ENCODE peak calls at places on chromosomes 16 and 17, in eight cellular contexts. D is endothelial cell, F is astrocyte of the cerebellum, Y is GM20000, X is activated B cell treated with CpG ODN at 0.5 μM for 24 hours, S is mucosa of descending colon, R is HFFc6, G is fibroblast of the aortic adventitia. I is an unnamed sample.

GRCh38 chr17:19386974-19387920 is at the start of gene MFAP4:
- DNase-seq in X (no peak), Y (no peak), S (peak), F (peak), G (peak), D (no peak), R (peak), I (no peak)

GRCh38 chr17:49249890-49250522 is 19.4 kb upstream of the PHOSPHO1 start:
- DNase-seq in D (no peak), R (no peak), X (no peak), F (no peak), S (no peak), Y (no peak), G (no peak), I (no peak)

GRCh38 chr16:89956511-89957213 is 8.1 kb downstream of the DEF8 start:
- DNase-seq in D (no peak), S (no peak), R (no peak), X (no peak), G (no peak), F (no peak), Y (no peak), I (no peak)

GRCh38 chr17:61237275-61237674 is 162.4 kb upstream of the TBX2 start:
- DNase-seq in R (no peak), X (no peak), S (no peak), G (no peak), F (no peak), D (no peak), Y (no peak), I (no peak)

GRCh38 chr17:44362964-44363612 is 565 bp downstream of the FAM171A2 start:
- DNase-seq in R (no peak), D (no peak), F (no peak), Y (peak), X (no peak), G (no peak), S (no peak), I (peak)

GRCh38 chr16:9840761-9841665 is 341.2 kb downstream of the GRIN2A start:
- DNase-seq in F (no peak), D (no peak), S (no peak), X (no peak), G (no peak), Y (no peak), R (no peak), I (peak)

GRCh38 chr17:79557276-79557675 is 53.6 kb downstream of the RBFOX3 start:
- DNase-seq in X (no peak), G (no peak), D (no peak), S (no peak), F (no peak), Y (no peak), R (no peak), I (no peak)

GRCh38 chr16:89567656-89568594 is 7.4 kb downstream of the RPL13 start:
- DNase-seq in R (no peak), F (no peak), D (no peak), G (no peak), X (no peak), Y (no peak), S (no peak), I (no peak)

GRCh38 chr16:56191807-56192643 is 736 bp downstream of the GNAO1 start:
- DNase-seq in X (no peak), Y (peak), S (no peak), D (no peak), G (no peak), R (no peak), F (no peak), I (no peak)

GRCh38 chr16:85878875-85879274 is 20.1 kb upstream of the IRF8 start:
- DNase-seq in F (no peak), R (peak), D (peak), X (no peak), S (no peak), G (peak), Y (no peak), I (no peak)

GRCh38 chr17:65442691-65443090 is 118.8 kb downstream of the AXIN2 start:
- DNase-seq in Y (no peak), D (no peak), R (no peak), S (no peak), X (no peak), F (no peak), G (no peak), I (no peak)

GRCh38 chr16:65739518-65739917 is 617.7 kb upstream of the CDH11 start:
- DNase-seq in R (no peak), G (no peak), Y (no peak), D (no peak), S (no peak), F (no peak), X (no peak), I (no peak)

GRCh38 chr17:2023692-2024571 is 1.2 kb downstream of the RTN4RL1 start:
- DNase-seq in S (peak), G (peak), F (no peak), R (peak), Y (no peak), D (peak), X (peak), I (no peak)
- TF ChIP-seq CTCF in S (no peak), G (no peak), F (no peak), R (peak), Y (no peak), D (no peak), X (no peak), I (no peak)

DNA sequence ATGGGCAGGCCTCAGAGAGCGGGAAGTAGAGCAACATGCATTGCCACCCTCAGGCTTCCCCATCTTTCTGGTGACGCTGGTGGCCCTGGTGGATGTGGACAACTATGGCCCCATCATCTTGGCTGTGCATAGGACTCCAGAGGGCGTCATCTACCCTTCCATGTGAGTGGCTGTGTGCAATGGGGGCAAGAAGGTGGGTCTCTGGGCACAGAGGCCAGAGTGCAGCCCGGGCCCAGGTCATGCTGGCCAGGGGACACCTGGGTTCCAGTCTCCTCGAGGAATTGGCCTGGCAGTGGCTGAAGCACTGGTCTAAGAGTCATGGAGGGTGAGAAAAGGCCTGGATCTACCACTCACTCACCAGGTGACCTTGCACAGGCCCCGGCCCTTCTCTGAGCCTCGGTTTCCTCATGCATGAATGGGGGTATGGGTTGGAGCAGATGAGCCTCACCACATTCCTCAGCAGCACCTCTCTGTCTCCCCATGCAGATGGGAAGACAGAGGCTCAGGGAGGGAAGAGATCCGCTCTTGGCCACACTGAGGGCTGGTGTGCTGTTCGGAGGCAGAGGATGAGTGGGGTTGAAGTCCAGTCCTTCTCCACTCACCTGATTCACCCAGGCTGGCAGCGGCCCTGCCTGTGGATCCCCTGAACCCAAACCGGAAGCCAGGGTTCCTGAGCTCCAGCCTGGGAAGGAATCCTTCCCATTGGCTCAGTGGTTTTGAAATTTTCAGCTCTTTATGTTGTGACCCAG is 7.2 kb upstream of the ADGRG3 start:
- DNase-seq in D (no peak), F (no peak), R (no peak), G (no peak), S (no peak), X (no peak), Y (no peak), I (no peak)
- TF ChIP-seq CTCF in D (no peak), F (no peak), R (no peak), G (no peak), S (no peak), X (no peak), Y (no peak), I (no peak)

GRCh38 chr17:74691151-74691550 is 21.6 kb downstream of the CD300LF start:
- DNase-seq in R (no peak), X (no peak), G (no peak), F (no peak), Y (no peak), S (no peak), D (no peak), I (no peak)

GRCh38 chr17:74690409-74690825 is 22.3 kb downstream of the CD300LF start:
- DNase-seq in G (no peak), D (no peak), Y (no peak), R (no peak), X (no peak), S (peak), F (no peak), I (no peak)

GRCh38 chr17:74682028-74682427 is 30.7 kb downstream of the CD300LF start:
- DNase-seq in S (no peak), R (no peak), D (no peak), Y (no peak), X (no peak), G (no peak), F (no peak), I (no peak)

GRCh38 chr17:74682442-74683190 is 30.1 kb downstream of the CD300LF start:
- DNase-seq in X (no peak), D (no peak), F (no peak), R (no peak), S (no peak), G (no peak), Y (no peak), I (no peak)

GRCh38 chr17:74686761-74687160 is 26.0 kb downstream of the CD300LF start:
- DNase-seq in Y (no peak), D (no peak), X (no peak), S (no peak), R (no peak), G (no peak), F (no peak), I (no peak)
- TF ChIP-seq CTCF in Y (no peak), D (no peak), X (no peak), S (no peak), R (no peak), G (no peak), F (no peak), I (no peak)

DNA sequence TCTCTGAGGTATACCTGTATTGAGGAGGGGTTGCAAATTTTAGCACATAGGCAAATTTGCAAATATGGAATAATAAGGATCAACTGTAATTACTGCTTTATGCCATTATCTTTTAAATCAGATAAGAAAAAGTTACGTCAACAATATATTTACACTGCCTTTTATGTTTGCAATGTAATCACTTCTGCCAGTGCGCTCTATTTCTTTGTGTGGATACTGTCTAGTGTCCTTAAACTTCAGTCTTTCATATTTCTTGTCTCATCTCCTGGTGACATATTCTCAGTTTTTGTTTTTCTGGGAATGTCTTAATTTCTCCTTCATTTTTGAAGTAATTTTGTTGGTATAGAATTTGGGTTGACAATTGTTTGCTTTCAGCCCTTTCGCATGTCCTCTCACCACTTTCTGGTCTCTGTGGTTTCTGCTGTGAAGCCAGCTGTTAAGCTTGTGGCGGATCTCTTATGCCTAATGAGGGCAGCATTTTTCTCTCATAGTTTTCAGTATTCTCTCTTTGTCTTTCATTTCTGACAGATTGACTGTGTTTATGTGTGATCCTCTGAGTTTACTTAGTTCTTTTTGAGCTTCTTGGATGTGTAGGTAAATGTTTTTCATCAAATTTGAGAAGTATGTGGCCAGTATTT is 37.6 kb upstream of the ABCC11 start:
- DNase-seq in D (no peak), X (no peak), S (no peak), R (no peak), G (no peak), F (no peak), Y (peak), I (peak)
- TF ChIP-seq CTCF in D (no peak), X (no peak), S (no peak), R (no peak), G (no peak), F (no peak), Y (no peak), I (no peak)

GRCh38 chr16:73173396-73173795 is 125.5 kb upstream of the ZFHX3 start:
- DNase-seq in Y (no peak), G (peak), D (no peak), F (no peak), X (no peak), R (no peak), S (no peak), I (no peak)

GRCh38 chr16:73171901-73172619 is 124.1 kb upstream of the ZFHX3 start:
- DNase-seq in R (no peak), D (no peak), Y (no peak), S (no peak), F (no peak), G (no peak), X (no peak), I (no peak)

GRCh38 chr16:73170587-73170986 is 122.7 kb upstream of the ZFHX3 start:
- DNase-seq in G (no peak), S (no peak), D (peak), Y (no peak), F (no peak), R (no peak), X (no peak), I (no peak)

GRCh38 chr16:73171380-73171779 is 123.5 kb upstream of the ZFHX3 start:
- DNase-seq in R (no peak), S (no peak), Y (no peak), X (no peak), G (no peak), F (no peak), D (no peak), I (no peak)

DNA sequence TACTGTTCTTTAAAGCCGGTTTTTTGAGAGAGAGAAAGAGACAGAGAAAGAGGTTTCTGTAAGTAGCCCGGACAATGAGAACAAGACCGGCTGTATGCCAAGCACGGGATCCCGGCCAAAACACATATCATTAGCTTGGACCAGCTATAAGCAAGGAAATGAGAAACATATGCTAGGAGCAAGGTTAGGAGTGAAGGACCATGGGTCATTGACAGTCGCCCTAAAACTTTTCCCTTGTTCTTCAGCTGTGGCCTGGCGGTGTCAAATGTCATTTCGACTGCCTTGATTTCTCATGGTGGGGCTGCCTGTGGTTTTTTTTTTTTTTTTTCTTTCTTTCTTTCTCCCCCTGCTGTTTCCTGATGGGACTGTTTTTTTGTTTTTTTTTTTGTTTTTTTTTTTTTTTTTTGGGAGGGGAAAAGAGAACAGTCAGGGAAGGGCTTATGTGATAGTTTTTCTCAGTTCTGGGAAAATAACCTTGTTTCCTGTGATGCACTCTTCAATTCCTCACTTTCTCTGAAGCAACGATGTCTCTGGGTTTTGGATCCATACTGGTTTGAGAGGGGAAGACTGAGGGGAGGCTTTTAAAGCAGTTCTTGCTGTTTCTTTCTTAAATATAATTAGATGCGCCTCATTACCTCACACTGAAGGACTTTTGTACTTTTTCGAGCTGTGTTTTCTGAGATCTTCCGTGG is 124.8 kb upstream of the ZFHX3 start:
- DNase-seq in F (peak), D (no peak), G (peak), R (peak), X (no peak), S (peak), Y (no peak), I (no peak)
- TF ChIP-seq CTCF in F (peak), D (peak), G (peak), R (peak), X (no peak), S (no peak), Y (no peak), I (no peak)

GRCh38 chr16:68707341-68708152 is 29.5 kb upstream of the CDH1 start:
- DNase-seq in R (no peak), S (peak), F (no peak), D (peak), X (no peak), Y (no peak), G (no peak), I (no peak)
- TF ChIP-seq CTCF in R (no peak), S (no peak), F (peak), D (no peak), X (no peak), Y (no peak), G (peak), I (no peak)

GRCh38 chr17:73338050-73338491 is 26.3 kb upstream of the CDC42EP4 start:
- DNase-seq in F (no peak), G (peak), Y (no peak), X (no peak), D (no peak), R (no peak), S (no peak), I (no peak)

GRCh38 chr17:73338566-73339247 is 26.9 kb upstream of the CDC42EP4 start:
- DNase-seq in R (no peak), S (no peak), F (no peak), G (no peak), Y (no peak), D (no peak), X (no peak), I (no peak)

GRCh38 chr17:73341350-73342056 is 29.7 kb upstream of the CDC42EP4 start:
- DNase-seq in D (no peak), R (no peak), S (no peak), G (no peak), X (no peak), Y (no peak), F (no peak), I (no peak)

GRCh38 chr17:73342057-73342522 is 30.3 kb upstream of the CDC42EP4 start:
- DNase-seq in F (peak), R (no peak), G (peak), Y (no peak), X (no peak), D (peak), S (peak), I (no peak)

GRCh38 chr17:73340093-73340596 is 28.3 kb upstream of the CDC42EP4 start:
- DNase-seq in X (no peak), S (no peak), F (peak), R (peak), G (peak), D (no peak), Y (no peak), I (no peak)
- TF ChIP-seq CTCF in X (no peak), S (no peak), F (peak), R (peak), G (peak), D (no peak), Y (no peak), I (no peak)

DNA sequence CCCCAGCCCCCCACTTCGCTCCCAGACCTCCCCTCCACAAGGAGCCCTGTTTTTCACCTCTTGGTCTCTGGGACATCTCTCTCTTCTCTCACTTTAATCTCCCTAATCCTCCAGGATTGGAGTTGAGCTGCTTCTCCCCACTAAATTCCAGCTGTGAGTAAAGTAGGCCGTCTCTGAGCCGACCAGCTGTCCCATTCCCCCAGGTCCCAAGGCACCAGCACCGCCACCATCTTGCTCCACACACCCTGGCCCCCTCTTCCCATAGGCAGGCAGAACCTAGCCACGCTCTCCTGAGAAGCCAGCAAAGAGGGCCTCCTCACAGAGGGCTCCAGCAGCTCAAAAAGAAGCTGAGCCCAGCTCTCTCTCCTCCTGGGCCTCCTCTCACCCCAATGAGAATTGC is 862 bp downstream of the DLG4 start:
- DNase-seq in Y (no peak), F (no peak), D (no peak), R (no peak), G (no peak), X (no peak), S (no peak), I (no peak)
- TF ChIP-seq CTCF in Y (no peak), F (no peak), D (no peak), R (no peak), G (no peak), X (no peak), S (no peak), I (no peak)

GRCh38 chr16:11461595-11461990 is 116.3 kb downstream of the RMI2 start:
- DNase-seq in G (no peak), R (no peak), D (no peak), X (no peak), S (no peak), Y (no peak), F (no peak), I (no peak)
- TF ChIP-seq CTCF in G (no peak), R (no peak), D (no peak), X (no peak), S (no peak), Y (no peak), F (no peak), I (no peak)

DNA sequence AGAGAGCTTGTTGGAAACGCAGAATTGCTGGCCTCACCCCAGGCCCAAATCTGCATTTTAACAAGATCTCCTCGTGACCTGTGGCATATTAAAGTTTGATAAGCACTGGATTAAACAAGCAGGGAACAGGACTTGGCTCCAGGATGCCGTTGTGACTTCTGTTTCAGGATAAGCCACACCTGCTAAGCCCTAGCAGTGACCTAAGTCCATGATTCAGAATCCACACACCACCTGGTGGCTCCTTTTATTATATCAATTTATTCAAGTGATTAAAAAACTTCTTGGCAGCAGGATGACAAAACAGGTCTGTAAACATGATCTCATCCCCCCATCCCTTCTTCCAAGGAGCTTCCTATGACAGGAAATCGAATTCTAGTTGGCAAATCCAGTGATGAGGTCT is 9.1 kb downstream of the NAGPA start:
- DNase-seq in Y (no peak), G (peak), X (no peak), F (no peak), R (peak), S (peak), D (no peak), I (no peak)
- TF ChIP-seq CTCF in Y (no peak), G (no peak), X (no peak), F (no peak), R (peak), S (peak), D (no peak), I (no peak)